ENCODE peak calls at places on chromosomes 3 and 15, in five cellular contexts. A is lower lobe of right lung, H is left lung, V is Karpas-422, K is Peyer's patch. G is an unnamed sample. For H3K9me3, the result is how much of the 10 kb centered on the place peaks cover.

GRCh38 chr15:31318429-31318828 is 8.2 kb upstream of the KLF13 start:
- DNase-seq in A (no peak), H (no peak), V (no peak), K (no peak), G (no peak)

GRCh38 chr3:178195824-178196223 is 340.4 kb upstream of the KCNMB2 start:
- DNase-seq in A (no peak), H (no peak), V (no peak), K (no peak), G (no peak)

GRCh38 chr3:122101646-122102045 is 46.5 kb downstream of the CD86 start:
- DNase-seq in A (no peak), H (no peak), V (peak), K (no peak), G (no peak)

GRCh38 chr3:143307613-143308183 is 188.1 kb downstream of the CHST2 start:
- DNase-seq in A (no peak), H (no peak), V (no peak), K (no peak), G (no peak)

GRCh38 chr3:52194541-52195296 is 3.2 kb upstream of the ALAS1 start:
- DNase-seq in A (peak), H (peak), V (no peak), K (no peak), G (no peak)

GRCh38 chr3:160641675-160642330 is 35.2 kb upstream of the ARL14 start:
- DNase-seq in A (no peak), H (no peak), V (no peak), K (no peak), G (no peak)

GRCh38 chr3:31893174-31893573 is 87.9 kb downstream of the OSBPL10 start:
- DNase-seq in A (no peak), H (no peak), V (no peak), K (no peak), G (no peak)

GRCh38 chr15:94066046-94066445 is 165.3 kb upstream of the MCTP2 start:
- DNase-seq in A (no peak), H (no peak), V (no peak), K (no peak), G (no peak)

GRCh38 chr3:159627229-159627628 is 361.4 kb upstream of the IL12A start:
- DNase-seq in A (no peak), H (no peak), V (no peak), K (no peak), G (no peak)

GRCh38 chr15:65404196-65404872 is 18.4 kb downstream of the IGDCC4 start:
- DNase-seq in A (no peak), H (no peak), V (no peak), K (no peak), G (no peak)

GRCh38 chr3:148042663-148043445 is 633.7 kb downstream of the ZIC1 start:
- DNase-seq in A (no peak), H (no peak), V (no peak), K (no peak), G (no peak)

GRCh38 chr15:65382921-65383320 is 5.1 kb upstream of the IGDCC3 start:
- DNase-seq in A (peak), H (no peak), V (no peak), K (no peak), G (no peak)

GRCh38 chr15:100919481-100920405 is 586 bp downstream of the LRRK1 start:
- DNase-seq in A (peak), H (peak), V (peak), K (peak), G (no peak)

GRCh38 chr3:193775421-193776077 is 182.5 kb downstream of the OPA1 start:
- DNase-seq in A (no peak), H (no peak), V (no peak), K (no peak), G (no peak)

GRCh38 chr3:48058089-48058488 is 41.9 kb upstream of the MAP4 start:
- DNase-seq in A (no peak), H (no peak), V (no peak), K (no peak), G (no peak)

GRCh38 chr3:48057521-48057920 is 41.3 kb upstream of the MAP4 start:
- DNase-seq in A (no peak), H (no peak), V (no peak), K (no peak), G (no peak)
- H3K9me3 ChIP-seq in A (under half), H (under half), V (under half), K (under half), G (under half)

GRCh38 chr3:107612581-107613182 is 89.9 kb downstream of the BBX start:
- DNase-seq in A (no peak), H (no peak), V (no peak), K (no peak), G (no peak)

DNA sequence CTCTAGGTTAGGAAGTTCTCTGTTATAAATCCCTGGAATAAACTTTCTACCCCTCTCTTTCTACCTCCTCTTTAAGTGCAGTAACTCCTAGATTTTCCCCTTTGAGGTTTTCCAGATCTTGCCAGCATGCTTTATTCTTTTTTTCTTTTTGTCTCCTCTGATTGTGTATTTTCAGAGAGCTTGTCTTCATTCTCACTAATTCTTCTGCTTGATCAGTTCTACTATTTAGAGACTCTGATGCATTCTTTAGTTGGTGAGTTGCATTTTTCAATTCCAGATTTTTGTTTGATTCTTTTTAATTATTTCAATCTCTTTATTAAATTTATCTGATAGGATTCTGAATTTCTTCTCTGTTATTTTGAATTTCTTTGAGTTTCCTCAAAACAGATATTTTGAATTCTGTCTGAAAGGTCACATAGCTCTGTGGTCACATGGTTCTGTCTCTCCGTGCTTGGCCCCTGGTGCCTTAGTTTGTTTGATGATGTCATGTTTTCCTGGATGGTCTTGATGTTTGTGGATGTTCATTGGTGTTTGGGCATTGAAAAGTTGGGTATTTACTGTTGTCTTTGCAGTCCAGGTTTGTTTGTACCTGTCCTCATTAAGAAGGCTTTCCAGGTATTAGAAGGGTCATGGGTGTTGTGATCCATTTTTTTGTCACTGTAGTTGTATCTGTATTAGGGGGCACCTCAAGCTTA is 89.2 kb downstream of the BBX start:
- DNase-seq in A (no peak), H (no peak), V (no peak), K (no peak), G (no peak)
- H3K9me3 ChIP-seq in A (under half), H (under half), V (under half), K (under half), G (under half)

GRCh38 chr15:68098465-68098864 is 44.4 kb downstream of the PIAS1 start:
- DNase-seq in A (no peak), H (no peak), V (no peak), K (no peak), G (no peak)

GRCh38 chr15:68091743-68092142 is 37.6 kb downstream of the PIAS1 start:
- DNase-seq in A (no peak), H (no peak), V (no peak), K (no peak), G (no peak)

GRCh38 chr15:68100194-68100593 is 46.1 kb downstream of the PIAS1 start:
- DNase-seq in A (no peak), H (no peak), V (no peak), K (no peak), G (no peak)

GRCh38 chr15:68097029-68097428 is 42.9 kb downstream of the PIAS1 start:
- DNase-seq in A (no peak), H (no peak), V (no peak), K (no peak), G (no peak)

DNA sequence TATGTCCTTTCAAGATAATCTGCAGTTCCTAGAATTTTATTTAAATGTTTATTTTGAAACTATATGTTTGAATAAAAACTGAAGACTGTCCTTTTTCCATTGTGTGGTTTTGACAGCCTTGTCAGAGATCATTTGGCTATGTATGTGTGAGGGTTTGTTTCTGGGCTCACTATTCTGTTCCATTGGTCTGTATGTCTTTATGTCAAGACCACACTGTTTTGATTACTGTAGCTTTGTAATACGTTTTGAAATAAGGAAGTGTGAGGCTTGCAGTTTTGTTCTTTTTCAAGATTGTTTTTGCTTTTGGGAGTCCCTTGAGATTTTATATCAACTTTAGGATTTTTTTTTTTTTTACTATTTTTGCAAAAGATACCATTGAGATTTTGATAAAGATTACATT is 42.0 kb downstream of the PIAS1 start:
- DNase-seq in A (no peak), H (no peak), V (no peak), K (no peak), G (no peak)
- H3K9me3 ChIP-seq in A (under half), H (under half), V (under half), K (under half), G (under half)

GRCh38 chr3:20809356-20809755 is 623.4 kb upstream of the SGO1 start:
- DNase-seq in A (no peak), H (no peak), V (no peak), K (no peak), G (no peak)

GRCh38 chr3:20808864-20809263 is 622.9 kb upstream of the SGO1 start:
- DNase-seq in A (no peak), H (no peak), V (no peak), K (no peak), G (no peak)

GRCh38 chr3:20811006-20811405 is 625.0 kb upstream of the SGO1 start:
- DNase-seq in A (no peak), H (no peak), V (no peak), K (no peak), G (no peak)

GRCh38 chr3:20811631-20812030 is 625.6 kb upstream of the SGO1 start:
- DNase-seq in A (no peak), H (no peak), V (no peak), K (no peak), G (no peak)
- H3K9me3 ChIP-seq in A (under half), H (under half), V (under half), K (under half), G (under half)

DNA sequence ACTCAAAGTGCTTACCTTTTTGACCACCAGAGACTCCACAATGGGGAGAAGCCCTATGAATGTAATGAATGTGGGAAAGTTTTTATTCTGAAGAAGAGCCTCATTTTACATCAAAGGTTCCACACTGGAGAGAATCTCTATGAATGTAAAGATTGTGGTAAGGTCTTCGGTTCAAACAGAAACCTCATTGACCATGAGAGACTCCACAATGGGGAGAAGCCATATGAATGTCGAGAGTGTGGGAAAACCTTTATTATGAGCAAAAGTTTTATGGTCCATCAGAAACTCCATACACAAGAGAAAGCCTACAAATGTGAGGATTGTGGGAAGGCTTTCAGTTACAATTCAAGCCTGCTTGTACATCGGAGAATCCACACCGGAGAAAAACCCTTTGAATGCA is 5.5 kb upstream of the ZNF35 start:
- DNase-seq in A (no peak), H (no peak), V (no peak), K (no peak), G (no peak)
- H3K9me3 ChIP-seq in A (half or more), H (under half), V (under half), K (under half), G (under half)